ENCODE peak calls at places on chromosomes 2 and 18, in nine cellular contexts. One of them, this sample, is unnamed.

GRCh38 chr2:223114170-223114569 is 62.2 kb downstream of the KCNE4 start:
- DNase-seq in GM23338: no peak
- DNase-seq in mesenchymal stem cell: no peak
- DNase-seq in heart right ventricle: no peak
- DNase-seq in neural progenitor cell: no peak
- DNase-seq in DND-41: no peak
- DNase-seq in A673: peak
- DNase-seq in body of pancreas: no peak
- DNase-seq in RWPE1: no peak
- DNase-seq in this sample: no peak

GRCh38 chr2:113167115-113167932 is 6.4 kb upstream of the PSD4 start:
- DNase-seq in GM23338: no peak
- DNase-seq in mesenchymal stem cell: no peak
- DNase-seq in heart right ventricle: no peak
- DNase-seq in neural progenitor cell: no peak
- DNase-seq in DND-41: peak
- DNase-seq in A673: no peak
- DNase-seq in body of pancreas: peak
- DNase-seq in RWPE1: no peak
- DNase-seq in this sample: no peak

GRCh38 chr2:238872628-238873400 is 24.9 kb downstream of the TWIST2 start:
- DNase-seq in GM23338: no peak
- DNase-seq in mesenchymal stem cell: no peak
- DNase-seq in heart right ventricle: no peak
- DNase-seq in neural progenitor cell: no peak
- DNase-seq in DND-41: no peak
- DNase-seq in A673: no peak
- DNase-seq in body of pancreas: no peak
- DNase-seq in RWPE1: no peak
- DNase-seq in this sample: no peak

GRCh38 chr2:127618551-127618950 is 27.4 kb upstream of the GPR17 start:
- DNase-seq in GM23338: no peak
- DNase-seq in mesenchymal stem cell: no peak
- DNase-seq in heart right ventricle: no peak
- DNase-seq in neural progenitor cell: no peak
- DNase-seq in DND-41: peak
- DNase-seq in A673: no peak
- DNase-seq in body of pancreas: no peak
- DNase-seq in RWPE1: no peak
- DNase-seq in this sample: no peak

GRCh38 chr2:109048159-109048558 is 59.1 kb upstream of the EDAR start:
- DNase-seq in GM23338: no peak
- DNase-seq in mesenchymal stem cell: no peak
- DNase-seq in heart right ventricle: no peak
- DNase-seq in neural progenitor cell: no peak
- DNase-seq in DND-41: no peak
- DNase-seq in A673: no peak
- DNase-seq in body of pancreas: no peak
- DNase-seq in RWPE1: no peak
- DNase-seq in this sample: no peak

GRCh38 chr2:140257692-140258300 is 1477.6 kb upstream of the NXPH2 start:
- DNase-seq in GM23338: no peak
- DNase-seq in mesenchymal stem cell: peak
- DNase-seq in heart right ventricle: no peak
- DNase-seq in neural progenitor cell: no peak
- DNase-seq in DND-41: no peak
- DNase-seq in A673: no peak
- DNase-seq in body of pancreas: peak
- DNase-seq in RWPE1: peak
- DNase-seq in this sample: no peak

GRCh38 chr2:112031473-112031872 is 23.6 kb upstream of the TMEM87B start:
- DNase-seq in GM23338: peak
- DNase-seq in mesenchymal stem cell: peak
- DNase-seq in heart right ventricle: no peak
- DNase-seq in neural progenitor cell: peak
- DNase-seq in DND-41: no peak
- DNase-seq in A673: peak
- DNase-seq in body of pancreas: no peak
- DNase-seq in RWPE1: no peak
- DNase-seq in this sample: no peak

GRCh38 chr2:205390866-205391265 is 291.4 kb upstream of the NRP2 start:
- DNase-seq in GM23338: no peak
- DNase-seq in mesenchymal stem cell: no peak
- DNase-seq in heart right ventricle: no peak
- DNase-seq in neural progenitor cell: no peak
- DNase-seq in DND-41: no peak
- DNase-seq in A673: no peak
- DNase-seq in body of pancreas: no peak
- DNase-seq in RWPE1: no peak
- DNase-seq in this sample: no peak

GRCh38 chr2:221502270-221502973 is 69.7 kb downstream of the EPHA4 start:
- DNase-seq in GM23338: no peak
- DNase-seq in mesenchymal stem cell: peak
- DNase-seq in heart right ventricle: no peak
- DNase-seq in neural progenitor cell: no peak
- DNase-seq in DND-41: no peak
- DNase-seq in A673: peak
- DNase-seq in body of pancreas: no peak
- DNase-seq in RWPE1: no peak
- DNase-seq in this sample: no peak

GRCh38 chr18:58497845-58498244 is 131.0 kb downstream of the ALPK2 start:
- DNase-seq in GM23338: no peak
- DNase-seq in mesenchymal stem cell: no peak
- DNase-seq in heart right ventricle: no peak
- DNase-seq in neural progenitor cell: no peak
- DNase-seq in DND-41: no peak
- DNase-seq in A673: no peak
- DNase-seq in body of pancreas: no peak
- DNase-seq in RWPE1: no peak
- DNase-seq in this sample: no peak

GRCh38 chr2:221836091-221836490 is 264.0 kb upstream of the EPHA4 start:
- DNase-seq in GM23338: no peak
- DNase-seq in mesenchymal stem cell: no peak
- DNase-seq in heart right ventricle: no peak
- DNase-seq in neural progenitor cell: no peak
- DNase-seq in DND-41: no peak
- DNase-seq in A673: no peak
- DNase-seq in body of pancreas: peak
- DNase-seq in RWPE1: no peak
- DNase-seq in this sample: no peak

GRCh38 chr2:127561371-127561770 is 25.9 kb downstream of the MYO7B start:
- DNase-seq in GM23338: no peak
- DNase-seq in mesenchymal stem cell: no peak
- DNase-seq in heart right ventricle: no peak
- DNase-seq in neural progenitor cell: no peak
- DNase-seq in DND-41: no peak
- DNase-seq in A673: no peak
- DNase-seq in body of pancreas: no peak
- DNase-seq in RWPE1: no peak
- DNase-seq in this sample: no peak

DNA sequence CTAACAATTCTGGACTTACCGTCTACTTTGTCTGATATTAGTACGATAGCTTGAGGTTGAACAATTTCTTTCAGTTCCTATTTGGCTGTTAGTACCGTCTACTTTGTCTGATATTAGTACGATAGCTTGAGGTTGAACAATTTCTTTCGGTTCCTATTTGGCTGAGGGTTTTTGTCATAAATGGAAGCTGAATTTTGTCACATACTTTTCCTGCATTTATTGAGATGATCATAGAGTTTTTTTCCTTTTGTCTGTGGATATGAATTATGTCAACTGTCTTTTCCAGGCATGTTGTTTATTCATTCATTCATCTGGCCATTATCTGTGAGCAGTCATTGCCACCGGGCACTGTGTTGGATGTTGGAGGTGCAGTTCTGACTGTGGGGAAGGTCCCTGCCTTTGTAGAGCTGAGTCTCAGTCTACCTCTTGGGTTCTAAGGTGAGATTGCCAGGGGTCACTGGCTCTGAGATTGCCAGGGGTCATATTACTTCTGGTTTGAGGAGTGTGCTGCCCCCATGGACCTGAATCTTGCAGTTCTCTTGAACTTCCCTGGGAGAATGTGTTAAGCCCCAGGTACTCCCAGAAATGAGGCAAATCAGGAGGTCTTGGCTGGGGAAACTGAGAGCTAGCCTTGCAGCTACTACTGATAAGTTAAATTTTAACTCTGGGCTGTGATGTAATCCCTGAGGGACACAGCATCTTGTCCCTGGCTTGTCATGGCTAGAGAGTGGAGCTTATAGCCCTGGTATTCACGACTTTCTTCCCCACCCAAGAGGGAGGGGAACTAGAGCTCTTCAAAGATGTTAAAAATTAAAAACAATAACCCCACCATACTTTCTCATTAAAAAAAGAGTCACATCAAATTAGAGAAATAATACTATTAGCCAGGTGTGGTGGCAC is 89.1 kb upstream of the MBOAT2 start:
- DNase-seq in GM23338: no peak
- DNase-seq in mesenchymal stem cell: no peak
- DNase-seq in heart right ventricle: no peak
- DNase-seq in neural progenitor cell: no peak
- DNase-seq in DND-41: no peak
- DNase-seq in A673: no peak
- DNase-seq in body of pancreas: no peak
- DNase-seq in RWPE1: no peak
- DNase-seq in this sample: no peak
- H3K27ac ChIP-seq in GM23338: no peak
- H3K27ac ChIP-seq in mesenchymal stem cell: no peak
- H3K27ac ChIP-seq in heart right ventricle: no peak
- H3K27ac ChIP-seq in neural progenitor cell: no peak
- H3K27ac ChIP-seq in DND-41: no peak
- H3K27ac ChIP-seq in A673: no peak
- H3K27ac ChIP-seq in body of pancreas: no peak
- H3K27ac ChIP-seq in RWPE1: no peak
- H3K27ac ChIP-seq in this sample: no peak

GRCh38 chr18:45250479-45250878 is 364.8 kb upstream of the SLC14A2 start:
- DNase-seq in GM23338: no peak
- DNase-seq in mesenchymal stem cell: peak
- DNase-seq in heart right ventricle: no peak
- DNase-seq in neural progenitor cell: no peak
- DNase-seq in DND-41: no peak
- DNase-seq in A673: no peak
- DNase-seq in body of pancreas: no peak
- DNase-seq in RWPE1: no peak
- DNase-seq in this sample: no peak
- H3K27ac ChIP-seq in GM23338: no peak
- H3K27ac ChIP-seq in mesenchymal stem cell: no peak
- H3K27ac ChIP-seq in heart right ventricle: no peak
- H3K27ac ChIP-seq in neural progenitor cell: no peak
- H3K27ac ChIP-seq in DND-41: no peak
- H3K27ac ChIP-seq in A673: no peak
- H3K27ac ChIP-seq in body of pancreas: no peak
- H3K27ac ChIP-seq in RWPE1: no peak
- H3K27ac ChIP-seq in this sample: no peak

GRCh38 chr2:31322376-31322775 is 88.4 kb downstream of the EHD3 start:
- DNase-seq in GM23338: no peak
- DNase-seq in mesenchymal stem cell: peak
- DNase-seq in heart right ventricle: no peak
- DNase-seq in neural progenitor cell: no peak
- DNase-seq in DND-41: no peak
- DNase-seq in A673: no peak
- DNase-seq in body of pancreas: no peak
- DNase-seq in RWPE1: no peak
- DNase-seq in this sample: no peak

GRCh38 chr2:31319391-31320175 is 85.6 kb downstream of the EHD3 start:
- DNase-seq in GM23338: no peak
- DNase-seq in mesenchymal stem cell: peak
- DNase-seq in heart right ventricle: no peak
- DNase-seq in neural progenitor cell: no peak
- DNase-seq in DND-41: peak
- DNase-seq in A673: peak
- DNase-seq in body of pancreas: peak
- DNase-seq in RWPE1: no peak
- DNase-seq in this sample: no peak

GRCh38 chr2:31324000-31324633 is 90.2 kb downstream of the EHD3 start:
- DNase-seq in GM23338: no peak
- DNase-seq in mesenchymal stem cell: peak
- DNase-seq in heart right ventricle: no peak
- DNase-seq in neural progenitor cell: no peak
- DNase-seq in DND-41: no peak
- DNase-seq in A673: no peak
- DNase-seq in body of pancreas: no peak
- DNase-seq in RWPE1: peak
- DNase-seq in this sample: no peak

GRCh38 chr2:31317387-31317786 is 83.4 kb downstream of the EHD3 start:
- DNase-seq in GM23338: no peak
- DNase-seq in mesenchymal stem cell: no peak
- DNase-seq in heart right ventricle: no peak
- DNase-seq in neural progenitor cell: no peak
- DNase-seq in DND-41: no peak
- DNase-seq in A673: no peak
- DNase-seq in body of pancreas: no peak
- DNase-seq in RWPE1: no peak
- DNase-seq in this sample: no peak

GRCh38 chr2:31318360-31319336 is 84.7 kb downstream of the EHD3 start:
- DNase-seq in GM23338: no peak
- DNase-seq in mesenchymal stem cell: peak
- DNase-seq in heart right ventricle: peak
- DNase-seq in neural progenitor cell: no peak
- DNase-seq in DND-41: peak
- DNase-seq in A673: peak
- DNase-seq in body of pancreas: no peak
- DNase-seq in RWPE1: no peak
- DNase-seq in this sample: no peak
- H3K27ac ChIP-seq in GM23338: no peak
- H3K27ac ChIP-seq in mesenchymal stem cell: peak
- H3K27ac ChIP-seq in heart right ventricle: peak
- H3K27ac ChIP-seq in neural progenitor cell: no peak
- H3K27ac ChIP-seq in DND-41: peak
- H3K27ac ChIP-seq in A673: peak
- H3K27ac ChIP-seq in body of pancreas: no peak
- H3K27ac ChIP-seq in RWPE1: no peak
- H3K27ac ChIP-seq in this sample: no peak

GRCh38 chr2:241072151-241072550 is 29.9 kb downstream of the MTERF4 start:
- DNase-seq in GM23338: no peak
- DNase-seq in mesenchymal stem cell: no peak
- DNase-seq in heart right ventricle: no peak
- DNase-seq in neural progenitor cell: no peak
- DNase-seq in DND-41: no peak
- DNase-seq in A673: no peak
- DNase-seq in body of pancreas: no peak
- DNase-seq in RWPE1: no peak
- DNase-seq in this sample: no peak

GRCh38 chr2:241072553-241073165 is 29.4 kb downstream of the MTERF4 start:
- DNase-seq in GM23338: no peak
- DNase-seq in mesenchymal stem cell: no peak
- DNase-seq in heart right ventricle: no peak
- DNase-seq in neural progenitor cell: no peak
- DNase-seq in DND-41: no peak
- DNase-seq in A673: no peak
- DNase-seq in body of pancreas: no peak
- DNase-seq in RWPE1: no peak
- DNase-seq in this sample: no peak

GRCh38 chr2:241074065-241074818 is 27.8 kb downstream of the MTERF4 start:
- DNase-seq in GM23338: no peak
- DNase-seq in mesenchymal stem cell: no peak
- DNase-seq in heart right ventricle: no peak
- DNase-seq in neural progenitor cell: no peak
- DNase-seq in DND-41: no peak
- DNase-seq in A673: no peak
- DNase-seq in body of pancreas: no peak
- DNase-seq in RWPE1: no peak
- DNase-seq in this sample: no peak

GRCh38 chr2:241074901-241075540 is 27.1 kb downstream of the MTERF4 start:
- DNase-seq in GM23338: no peak
- DNase-seq in mesenchymal stem cell: no peak
- DNase-seq in heart right ventricle: no peak
- DNase-seq in neural progenitor cell: no peak
- DNase-seq in DND-41: no peak
- DNase-seq in A673: no peak
- DNase-seq in body of pancreas: no peak
- DNase-seq in RWPE1: no peak
- DNase-seq in this sample: no peak

GRCh38 chr2:241073166-241074064 is 28.7 kb downstream of the MTERF4 start:
- DNase-seq in GM23338: no peak
- DNase-seq in mesenchymal stem cell: no peak
- DNase-seq in heart right ventricle: no peak
- DNase-seq in neural progenitor cell: no peak
- DNase-seq in DND-41: no peak
- DNase-seq in A673: no peak
- DNase-seq in body of pancreas: no peak
- DNase-seq in RWPE1: no peak
- DNase-seq in this sample: no peak
- H3K27ac ChIP-seq in GM23338: no peak
- H3K27ac ChIP-seq in mesenchymal stem cell: no peak
- H3K27ac ChIP-seq in heart right ventricle: no peak
- H3K27ac ChIP-seq in neural progenitor cell: no peak
- H3K27ac ChIP-seq in DND-41: no peak
- H3K27ac ChIP-seq in A673: no peak
- H3K27ac ChIP-seq in body of pancreas: no peak
- H3K27ac ChIP-seq in RWPE1: no peak
- H3K27ac ChIP-seq in this sample: no peak